ENCODE peak calls at places on chromosomes 4 and X, in five cellular contexts. L, Y, P, M and U are unnamed samples.

GRCh38 chrX:28843817-28844216 is 256.6 kb downstream of the IL1RAPL1 start:
- DNase-seq in M (no peak), Y (no peak), L (no peak), P (no peak), U (no peak)

GRCh38 chr4:39043697-39044363 is 11.6 kb upstream of the TMEM156 start:
- DNase-seq in Y (no peak), P (peak; percentile 67), L (peak; percentile 26), M (no peak), U (no peak)

GRCh38 chrX:72128881-72129280 is 2.8 kb downstream of the RTL5 start:
- DNase-seq in P (no peak), M (peak; percentile 26), Y (no peak), L (no peak), U (no peak)

GRCh38 chr4:24274401-24275035 is 309.8 kb downstream of the DHX15 start:
- DNase-seq in Y (no peak), P (no peak), L (no peak), M (no peak), U (no peak)

GRCh38 chr4:19317377-19317776 is 934.3 kb upstream of the SLIT2 start:
- DNase-seq in M (no peak), P (no peak), L (peak; percentile 9), Y (no peak), U (no peak)

GRCh38 chr4:36285784-36286480 is 4.5 kb downstream of the DTHD1 start:
- DNase-seq in L (peak; percentile 83), M (no peak), P (peak; percentile 82), Y (no peak), U (no peak)

GRCh38 chr4:40305329-40306193 is 29.6 kb upstream of the CHRNA9 start:
- DNase-seq in Y (no peak), M (no peak), P (peak; percentile 60), L (no peak), U (no peak)

GRCh38 chr4:19982556-19982955 is 269.1 kb upstream of the SLIT2 start:
- DNase-seq in L (no peak), P (no peak), M (no peak), Y (no peak), U (no peak)

GRCh38 chr4:1887065-1887464 is 15.9 kb downstream of the NSD2 start:
- DNase-seq in L (no peak), P (no peak), Y (no peak), M (no peak), U (no peak)

GRCh38 chrX:106726485-106727437 is at the start of gene RNF128:
- DNase-seq in P (peak; percentile 25), M (peak; percentile 81), L (peak; percentile 62), Y (no peak), U (no peak)

GRCh38 chr4:15793506-15794363 is 15.6 kb downstream of the CD38 start:
- DNase-seq in M (no peak), L (peak; percentile 29), P (no peak), Y (no peak), U (no peak)
- H3K4me3 ChIP-seq in M (no peak overlapping the region), L (no peak overlapping the region), P (no peak overlapping the region), Y (no peak overlapping the region), U (no peak overlapping the region)

GRCh38 chr4:129062580-129062979 is 30.8 kb downstream of the SCLT1 start:
- DNase-seq in M (no peak), Y (no peak), P (no peak), L (no peak), U (no peak)
- H3K27ac ChIP-seq in M (no peak overlapping the region), Y (no peak overlapping the region), P (no peak overlapping the region), L (no peak overlapping the region), U (no peak overlapping the region)

DNA sequence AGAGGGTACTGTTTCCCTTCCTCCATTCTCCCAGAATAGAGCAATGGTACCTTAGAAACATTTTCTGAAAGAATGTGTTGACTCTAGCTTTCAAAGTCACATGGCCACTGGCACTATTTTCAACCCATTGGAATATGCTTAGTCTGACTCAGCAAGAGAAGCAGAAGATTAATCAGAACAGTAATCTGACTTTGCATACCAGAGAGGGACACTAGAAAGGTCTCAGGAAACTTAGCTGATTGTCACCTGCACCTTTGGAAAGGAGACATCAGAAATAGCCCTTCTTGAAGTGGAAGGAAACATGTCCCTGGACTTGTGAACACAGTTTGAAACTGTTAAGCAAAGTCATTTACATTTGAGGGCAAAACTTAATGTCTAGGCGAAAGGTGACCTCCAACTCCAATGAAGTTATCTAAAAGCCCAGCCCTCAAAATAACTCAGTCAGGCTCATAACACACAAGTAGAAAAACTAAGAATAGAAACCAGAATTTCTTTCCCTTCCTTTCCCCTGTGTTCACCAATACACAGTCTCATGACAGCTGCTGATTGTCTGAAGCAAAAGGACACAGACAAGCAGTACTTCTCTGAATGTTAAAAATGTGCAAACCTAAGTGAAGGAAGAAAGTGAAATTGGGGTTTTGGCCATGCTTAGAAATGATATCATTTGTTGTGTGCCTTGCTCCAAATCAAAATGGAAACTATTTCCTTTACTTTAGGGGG is 270.8 kb downstream of the GRIA3 start:
- DNase-seq in Y (no peak), M (no peak), L (no peak), P (no peak), U (no peak)
- H3K4me3 ChIP-seq in Y (no peak overlapping the region), M (no peak overlapping the region), L (no peak overlapping the region), P (no peak overlapping the region), U (no peak overlapping the region)

GRCh38 chr4:67584496-67584895 is 26.0 kb downstream of the STAP1 start:
- DNase-seq in L (no peak), M (no peak), P (no peak), Y (no peak), U (no peak)

GRCh38 chr4:67581913-67582312 is 23.4 kb downstream of the STAP1 start:
- DNase-seq in M (no peak), L (no peak), Y (no peak), P (peak; percentile 43), U (no peak)

GRCh38 chr4:67581208-67581857 is 22.8 kb downstream of the STAP1 start:
- DNase-seq in L (no peak), M (no peak), P (peak; percentile 35), Y (no peak), U (no peak)

GRCh38 chr4:67576538-67576937 is 18.0 kb downstream of the STAP1 start:
- DNase-seq in Y (no peak), P (no peak), L (no peak), M (no peak), U (no peak)

DNA sequence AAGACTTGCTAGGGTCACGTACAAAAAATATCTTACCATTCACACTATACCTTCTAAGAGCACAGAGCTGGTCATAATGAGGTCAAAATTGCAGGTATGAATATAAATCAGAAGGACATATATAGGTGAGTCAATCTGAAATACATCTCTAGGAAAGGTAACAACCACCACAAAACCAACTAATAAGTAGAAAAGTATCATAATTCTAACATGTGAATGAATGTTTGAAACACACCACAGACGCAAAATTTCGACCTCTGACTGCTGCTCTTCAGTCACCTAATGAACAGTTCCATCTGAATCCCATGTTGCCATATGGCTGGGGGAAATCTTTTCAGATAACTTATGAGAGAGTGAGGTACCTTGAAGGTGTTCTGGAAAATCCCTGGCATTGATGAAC is 22.1 kb downstream of the STAP1 start:
- DNase-seq in L (no peak), P (no peak), Y (no peak), M (no peak), U (no peak)
- H3K27ac ChIP-seq in L (no peak overlapping the region), P (no peak overlapping the region), Y (no peak overlapping the region), M (no peak overlapping the region), U (no peak overlapping the region)

GRCh38 chr4:77157859-77158486 is 966 bp downstream of the CCNG2 start:
- DNase-seq in P (peak; percentile 83), Y (peak; percentile 88), M (peak; percentile 93), L (peak; percentile 89), U (peak; percentile 92)

GRCh38 chr4:77156912-77157858 is at the start of gene CCNG2:
- DNase-seq in L (peak; percentile 51), M (peak; percentile 90), Y (peak; percentile 87), P (peak; percentile 90), U (peak; percentile 94)

GRCh38 chr4:77158487-77158861 is 1.5 kb downstream of the CCNG2 start:
- DNase-seq in Y (peak; percentile 35), L (no peak), P (peak; percentile 51), M (peak; percentile 42), U (peak; percentile 30)

GRCh38 chr4:77156533-77156911 is 485 bp upstream of the CCNG2 start:
- DNase-seq in Y (peak; percentile 94), L (peak; percentile 100), P (peak; percentile 99), M (peak; percentile 98), U (peak; percentile 99)

DNA sequence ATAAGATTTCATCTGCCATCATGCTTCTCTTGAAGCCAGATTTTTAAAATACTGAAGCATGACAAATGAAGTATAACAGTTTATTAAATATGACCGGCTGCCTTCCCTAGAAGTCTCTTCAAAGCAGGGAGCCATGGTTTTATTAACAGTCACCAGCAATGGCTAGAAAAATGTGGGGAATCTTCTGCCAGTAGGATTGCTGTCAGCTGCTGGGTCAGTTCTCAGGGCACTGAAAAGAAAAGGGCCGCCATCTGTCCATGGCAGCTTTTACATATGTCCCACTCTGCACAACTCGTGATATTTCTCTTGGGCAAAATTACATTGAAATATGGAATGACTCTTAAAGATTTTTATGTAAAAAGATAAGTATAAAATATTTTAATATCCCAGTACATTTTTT is 2.8 kb downstream of the CCNG2 start:
- DNase-seq in L (no peak), P (no peak), M (no peak), Y (no peak), U (no peak)
- H3K4me3 ChIP-seq in L (peak overlapping the region; percentile 99), P (no peak overlapping the region), M (no peak overlapping the region), Y (no peak overlapping the region), U (no peak overlapping the region)

GRCh38 chr4:16862688-16863087 is 35.8 kb downstream of the LDB2 start:
- DNase-seq in P (no peak), L (no peak), M (no peak), Y (no peak), U (no peak)

GRCh38 chr4:16858275-16858752 is 40.1 kb downstream of the LDB2 start:
- DNase-seq in P (no peak), Y (no peak), L (no peak), M (no peak), U (no peak)

GRCh38 chr4:16860506-16860905 is 37.9 kb downstream of the LDB2 start:
- DNase-seq in Y (no peak), P (no peak), M (no peak), L (no peak), U (no peak)

GRCh38 chr4:16857425-16857824 is 41.0 kb downstream of the LDB2 start:
- DNase-seq in Y (no peak), L (no peak), P (no peak), M (no peak), U (no peak)

DNA sequence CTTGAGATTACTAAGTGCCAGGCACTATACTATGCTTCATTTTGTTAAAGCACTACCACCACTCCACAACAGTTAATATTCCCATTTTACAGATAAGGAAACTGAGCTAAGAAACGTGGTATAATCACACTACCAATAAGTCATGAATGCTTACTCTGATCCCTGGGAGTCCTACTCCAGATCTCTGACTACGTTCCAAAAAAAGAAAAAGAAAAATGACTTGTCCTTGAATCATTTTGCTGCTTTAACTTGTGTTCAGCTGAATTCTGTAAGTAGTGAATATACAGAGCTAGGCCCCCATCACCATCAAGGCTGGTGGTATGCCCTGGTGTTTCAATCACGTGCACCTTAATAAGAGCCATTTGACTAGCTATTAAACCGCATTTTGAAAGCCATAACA is 39.4 kb downstream of the LDB2 start:
- DNase-seq in P (no peak), M (no peak), Y (no peak), L (no peak), U (no peak)
- H3K27ac ChIP-seq in P (no peak overlapping the region), M (peak overlapping the region; percentile 15), Y (peak overlapping the region; percentile 23), L (no peak overlapping the region), U (no peak overlapping the region)